ENCODE peak calls at places on chromosomes 2 and 18, in five cellular contexts. F is IMR-90, S is mesendoderm, E is H9, W is H1. U is an unnamed sample.

GRCh38 chr2:3447789-3448317 is 68.4 kb downstream of the TRAPPC12 start:
- DNase-seq in F (no peak), S (peak), E (no peak), W (peak), U (no peak)

GRCh38 chr2:7118606-7119503 is 201.6 kb downstream of the RNF144A start:
- DNase-seq in F (peak), S (peak), E (no peak), W (no peak), U (peak)

GRCh38 chr18:21056545-21056944 is 55.1 kb downstream of the ROCK1 start:
- DNase-seq in F (no peak), S (no peak), E (no peak), W (no peak), U (no peak)

GRCh38 chr2:68127358-68128242 is 30.1 kb upstream of the PNO1 start:
- DNase-seq in F (no peak), S (no peak), E (no peak), W (no peak), U (no peak)

GRCh38 chr18:61833978-61834377 is 58.8 kb downstream of the RNF152 start:
- DNase-seq in F (peak), S (no peak), E (no peak), W (no peak), U (peak)

GRCh38 chr2:16201876-16202642 is 261.7 kb downstream of the MYCN start:
- DNase-seq in F (no peak), S (no peak), E (no peak), W (no peak), U (no peak)

GRCh38 chr2:4219571-4219970 is 516.2 kb downstream of the DCDC2C start:
- DNase-seq in F (no peak), S (no peak), E (no peak), W (no peak), U (no peak)

GRCh38 chr2:168814939-168815907 is 12.8 kb downstream of the NOSTRIN start:
- DNase-seq in F (no peak), S (peak), E (no peak), W (no peak), U (no peak)

GRCh38 chr18:23862071-23862470 is 152.5 kb upstream of the TTC39C start:
- DNase-seq in F (peak), S (no peak), E (no peak), W (no peak), U (peak)

GRCh38 chr2:25131567-25132295 is 36.6 kb downstream of the POMC start:
- DNase-seq in F (no peak), S (peak), E (peak), W (peak), U (peak)

GRCh38 chr18:5937086-5937485 is 41.8 kb upstream of the TMEM200C start:
- DNase-seq in F (no peak), S (no peak), E (no peak), W (no peak), U (no peak)

GRCh38 chr2:118838741-118839455 is 8.6 kb downstream of the EN1 start:
- DNase-seq in F (no peak), S (no peak), E (peak), W (no peak), U (no peak)

GRCh38 chr18:28040216-28040615 is 136.7 kb downstream of the CDH2 start:
- DNase-seq in F (no peak), S (no peak), E (no peak), W (no peak), U (no peak)

GRCh38 chr18:61922435-61922834 is 29.6 kb upstream of the RNF152 start:
- DNase-seq in F (peak), S (no peak), E (no peak), W (no peak), U (no peak)

GRCh38 chr2:119174216-119174992 is 15.9 kb upstream of the C1QL2 start:
- DNase-seq in F (no peak), S (peak), E (peak), W (peak), U (peak)

GRCh38 chr2:1115843-1116539 is 165.3 kb downstream of the SNTG2 start:
- DNase-seq in F (no peak), S (no peak), E (no peak), W (no peak), U (no peak)

GRCh38 chr2:190420822-190421221 is 12.7 kb downstream of the MFSD6 start:
- DNase-seq in F (no peak), S (no peak), E (no peak), W (no peak), U (no peak)

GRCh38 chr2:216388046-216388884 is 16.0 kb upstream of the MARCHF4 start:
- DNase-seq in F (no peak), S (no peak), E (no peak), W (no peak), U (no peak)

GRCh38 chr2:28193552-28194383 is 198.9 kb upstream of the FOSL2 start:
- DNase-seq in F (peak), S (peak), E (no peak), W (no peak), U (peak)

DNA sequence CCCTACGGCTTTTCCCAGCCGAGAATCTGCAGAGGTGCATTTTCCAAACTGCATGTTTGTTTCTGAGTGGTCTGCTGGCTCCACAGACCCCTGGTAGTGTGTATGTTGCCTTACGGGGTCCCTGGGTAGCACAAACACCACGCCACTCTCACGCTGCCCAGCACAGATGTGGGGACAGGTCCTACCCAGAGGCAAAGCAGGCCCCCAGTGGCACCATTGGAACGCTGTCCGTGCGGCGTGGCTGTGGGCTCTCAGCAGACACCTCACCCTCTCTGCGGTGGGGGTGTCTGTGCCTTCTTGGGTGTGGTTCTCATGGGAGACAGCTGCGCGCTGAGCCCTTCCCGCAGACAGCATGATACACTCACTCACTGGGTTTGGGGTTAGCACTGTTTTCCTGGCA is 137.4 kb downstream of the NFATC1 start:
- DNase-seq in F (no peak), S (no peak), E (no peak), W (no peak), U (no peak)
- H3K18ac ChIP-seq in F (no peak), S (no peak), E (no peak), W (no peak), U (no peak)

GRCh38 chr2:75560022-75560767 is 544 bp downstream of the EVA1A start:
- DNase-seq in F (peak), S (peak), E (peak), W (peak), U (peak)

GRCh38 chr2:75563591-75563990 is 2.9 kb upstream of the EVA1A start:
- DNase-seq in F (no peak), S (no peak), E (no peak), W (no peak), U (no peak)

GRCh38 chr2:75562513-75562864 is 1.8 kb upstream of the EVA1A start:
- DNase-seq in F (peak), S (no peak), E (no peak), W (no peak), U (no peak)

GRCh38 chr2:75560768-75561565 is at the start of gene EVA1A:
- DNase-seq in F (peak), S (peak), E (peak), W (no peak), U (peak)

DNA sequence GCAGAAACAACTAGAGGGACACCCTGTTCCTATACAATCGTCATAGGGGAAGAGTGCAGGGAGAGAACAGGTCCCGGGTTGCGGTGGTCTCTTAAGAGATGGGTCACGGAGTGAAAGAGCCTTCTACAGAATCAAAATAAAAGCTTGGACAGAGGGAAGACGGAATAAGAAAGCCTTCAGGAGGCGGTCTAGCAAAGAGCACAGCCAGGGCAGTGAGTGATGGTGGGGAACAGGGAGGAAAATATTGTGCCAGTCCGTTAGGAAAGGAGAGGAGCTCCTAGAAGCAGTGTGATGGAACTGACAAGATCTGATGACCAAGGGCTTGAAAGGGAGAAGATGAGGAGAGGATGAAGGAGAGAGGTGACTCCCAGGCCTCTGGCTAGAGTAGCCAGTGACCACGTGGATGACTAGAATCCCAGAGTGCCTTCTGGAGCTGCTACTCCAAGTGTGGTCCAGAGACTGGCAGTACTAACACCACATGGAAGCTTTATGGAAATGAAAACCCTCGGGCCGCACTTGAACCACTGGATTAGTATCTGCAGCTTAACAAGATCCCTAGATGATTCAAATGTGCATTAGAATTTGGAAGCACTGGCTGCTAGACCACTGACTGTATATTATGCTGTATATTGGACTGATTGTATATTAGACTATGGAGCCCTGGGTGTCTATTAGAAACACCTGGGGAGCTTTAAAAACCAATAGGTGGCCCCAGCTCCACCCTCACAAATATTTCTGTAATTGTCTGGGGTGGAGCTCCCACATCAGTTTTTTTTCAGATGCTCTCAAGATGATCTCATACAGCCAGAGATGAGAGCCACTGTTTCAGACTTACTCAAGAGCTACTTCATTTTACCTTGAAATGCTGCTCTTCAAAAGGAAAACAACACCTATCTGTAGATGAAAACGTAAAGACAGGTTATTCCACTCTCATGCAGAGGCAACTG is 1.1 kb upstream of the EVA1A start:
- DNase-seq in F (peak), S (no peak), E (no peak), W (no peak), U (peak)
- H3K18ac ChIP-seq in F (peak), S (no peak), E (no peak), W (no peak), U (no peak)

DNA sequence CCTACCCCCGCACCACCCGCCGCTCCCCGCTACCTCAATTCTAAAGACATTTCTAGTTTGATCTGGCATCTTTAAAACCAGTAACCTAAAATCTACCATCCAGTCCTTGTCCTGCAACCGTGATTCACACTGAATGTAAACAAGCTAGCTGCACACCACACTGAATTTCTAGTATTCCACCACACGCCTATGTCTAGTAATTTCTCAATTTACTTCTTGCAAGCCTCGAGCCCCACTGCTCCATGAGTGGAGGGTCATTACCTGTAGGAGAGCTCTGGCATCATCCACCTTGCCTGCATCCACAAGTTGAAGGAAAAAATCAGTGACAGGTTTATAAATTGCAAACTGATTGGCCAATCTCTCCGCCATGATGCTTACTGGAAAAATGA is 60.2 kb downstream of the ABCG8 start:
- DNase-seq in F (peak), S (no peak), E (no peak), W (no peak), U (peak)
- H3K18ac ChIP-seq in F (no peak), S (no peak), E (no peak), W (no peak), U (no peak)

GRCh38 chr2:126779286-126779605 is 119.4 kb upstream of the TEX51 start:
- DNase-seq in F (no peak), S (no peak), E (no peak), W (no peak), U (no peak)
- H3K18ac ChIP-seq in F (no peak), S (peak), E (no peak), W (no peak), U (no peak)

GRCh38 chr2:238865015-238865719 is 17.3 kb downstream of the TWIST2 start:
- DNase-seq in F (no peak), S (no peak), E (no peak), W (no peak), U (no peak)
- H3K18ac ChIP-seq in F (peak), S (peak), E (no peak), W (no peak), U (peak)

GRCh38 chr2:195590866-195591215 is 66.2 kb upstream of the SLC39A10 start:
- DNase-seq in F (no peak), S (no peak), E (no peak), W (no peak), U (peak)
- H3K18ac ChIP-seq in F (no peak), S (no peak), E (no peak), W (no peak), U (no peak)

GRCh38 chr2:148643998-148644884 is at the start of gene EPC2:
- DNase-seq in F (peak), S (peak), E (peak), W (peak), U (peak)
- H3K18ac ChIP-seq in F (peak), S (peak), E (peak), W (peak), U (peak)

GRCh38 chr18:76528477-76529432 is 33.7 kb upstream of the ZNF516 start:
- DNase-seq in F (peak), S (peak), E (no peak), W (no peak), U (peak)
- H3K18ac ChIP-seq in F (peak), S (no peak), E (no peak), W (no peak), U (peak)

GRCh38 chr2:30105556-30105955 is 41.3 kb upstream of the YPEL5 start:
- DNase-seq in F (no peak), S (peak), E (no peak), W (no peak), U (no peak)

GRCh38 chr2:30104273-30104672 is 42.5 kb upstream of the YPEL5 start:
- DNase-seq in F (no peak), S (no peak), E (no peak), W (no peak), U (no peak)

GRCh38 chr2:30108192-30108591 is 38.6 kb upstream of the YPEL5 start:
- DNase-seq in F (no peak), S (no peak), E (no peak), W (peak), U (no peak)

GRCh38 chr2:30108851-30109250 is 38.0 kb upstream of the YPEL5 start:
- DNase-seq in F (no peak), S (no peak), E (no peak), W (no peak), U (no peak)

DNA sequence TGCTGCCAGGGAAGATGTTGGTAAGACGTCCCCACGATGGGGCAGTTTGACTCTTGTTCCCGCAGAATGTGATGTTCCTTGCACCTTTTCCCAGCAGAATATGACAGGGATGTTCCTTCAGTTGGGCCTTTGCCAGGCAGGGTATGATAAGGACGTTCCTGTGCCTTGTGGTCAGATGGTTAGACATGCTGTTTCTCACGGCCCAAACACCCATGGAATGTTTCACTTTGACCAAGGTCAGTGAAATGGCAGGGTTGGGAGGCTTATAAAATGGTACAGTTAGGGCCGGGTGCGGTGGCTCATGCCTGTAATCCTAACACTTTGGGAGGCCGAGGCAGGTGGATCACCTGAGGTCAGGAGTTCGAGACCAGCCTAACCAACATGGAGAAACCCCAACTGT is 40.3 kb upstream of the YPEL5 start:
- DNase-seq in F (peak), S (no peak), E (no peak), W (no peak), U (peak)
- H3K18ac ChIP-seq in F (no peak), S (no peak), E (no peak), W (no peak), U (no peak)

U was measured in mesenchymal stem cell.